ENCODE peak calls at places on chromosomes 13 and 19, in five cellular contexts. One of them, this sample, is unnamed.

GRCh38 chr13:42593719-42594012 is 19.7 kb downstream of the TNFSF11 start:
- DNase-seq in uterus: no peak
- DNase-seq in B cell: no peak
- DNase-seq in D341Med: no peak
- DNase-seq in AML-193: no peak
- DNase-seq in this sample: no peak

GRCh38 chr13:97325738-97326137 is 103.6 kb downstream of the MBNL2 start:
- DNase-seq in AML-193: no peak
- DNase-seq in D341Med: no peak
- DNase-seq in B cell: no peak
- DNase-seq in uterus: no peak
- DNase-seq in this sample: no peak

GRCh38 chr13:42307461-42307860 is 35.5 kb downstream of the AKAP11 start:
- DNase-seq in AML-193: no peak
- DNase-seq in D341Med: no peak
- DNase-seq in B cell: no peak
- DNase-seq in uterus: no peak
- DNase-seq in this sample: no peak

GRCh38 chr13:46179576-46180368 is 2.2 kb downstream of the LCP1 start:
- DNase-seq in AML-193: peak; percentile 83
- DNase-seq in uterus: no peak
- DNase-seq in D341Med: no peak
- DNase-seq in B cell: peak; percentile 89
- DNase-seq in this sample: no peak

GRCh38 chr13:106599875-106600797 is 32.2 kb upstream of the ARGLU1 start:
- DNase-seq in AML-193: no peak
- DNase-seq in uterus: no peak
- DNase-seq in B cell: no peak
- DNase-seq in D341Med: no peak
- DNase-seq in this sample: peak; percentile 25

GRCh38 chr13:56352901-56353300 is 787.8 kb upstream of the PRR20A start:
- DNase-seq in AML-193: no peak
- DNase-seq in D341Med: no peak
- DNase-seq in uterus: no peak
- DNase-seq in B cell: no peak
- DNase-seq in this sample: no peak

GRCh38 chr13:22432690-22433089 is 748.1 kb upstream of the SGCG start:
- DNase-seq in D341Med: no peak
- DNase-seq in uterus: no peak
- DNase-seq in AML-193: no peak
- DNase-seq in B cell: no peak
- DNase-seq in this sample: no peak

GRCh38 chr13:113633485-113633873 is 24.5 kb downstream of the ATP4B start:
- DNase-seq in D341Med: no peak
- DNase-seq in B cell: no peak
- DNase-seq in AML-193: no peak
- DNase-seq in uterus: no peak
- DNase-seq in this sample: no peak

GRCh38 chr13:51639171-51639570 is 54.9 kb downstream of the WDFY2 start:
- DNase-seq in B cell: no peak
- DNase-seq in uterus: no peak
- DNase-seq in D341Med: no peak
- DNase-seq in AML-193: no peak
- DNase-seq in this sample: no peak

GRCh38 chr13:111021270-111021669 is 93.8 kb upstream of the ARHGEF7 start:
- DNase-seq in D341Med: no peak
- DNase-seq in uterus: no peak
- DNase-seq in AML-193: no peak
- DNase-seq in B cell: no peak
- DNase-seq in this sample: no peak

GRCh38 chr13:46354143-46355087 is 32.6 kb downstream of the RUBCNL start:
- DNase-seq in D341Med: no peak
- DNase-seq in uterus: no peak
- DNase-seq in B cell: no peak
- DNase-seq in AML-193: peak; percentile 88
- DNase-seq in this sample: peak; percentile 86

GRCh38 chr19:15517778-15518177 is 9.5 kb downstream of the CYP4F22 start:
- DNase-seq in D341Med: no peak
- DNase-seq in B cell: no peak
- DNase-seq in AML-193: no peak
- DNase-seq in uterus: no peak
- DNase-seq in this sample: no peak

GRCh38 chr13:29379281-29379680 is 216.2 kb downstream of the SLC7A1 start:
- DNase-seq in D341Med: no peak
- DNase-seq in AML-193: no peak
- DNase-seq in B cell: no peak
- DNase-seq in uterus: no peak
- DNase-seq in this sample: no peak

GRCh38 chr19:18660939-18661338 is 22.5 kb upstream of the CRTC1 start:
- DNase-seq in AML-193: no peak
- DNase-seq in uterus: no peak
- DNase-seq in B cell: no peak
- DNase-seq in D341Med: no peak
- DNase-seq in this sample: no peak

GRCh38 chr19:35126624-35126959 is 8.3 kb downstream of the LGI4 start:
- DNase-seq in uterus: no peak
- DNase-seq in AML-193: no peak
- DNase-seq in D341Med: no peak
- DNase-seq in B cell: no peak
- DNase-seq in this sample: no peak

GRCh38 chr13:30971575-30971974 is 39.1 kb downstream of the TEX26 start:
- DNase-seq in B cell: no peak
- DNase-seq in D341Med: no peak
- DNase-seq in AML-193: no peak
- DNase-seq in uterus: no peak
- DNase-seq in this sample: no peak

GRCh38 chr13:39100996-39101751 is 62.9 kb downstream of the NHLRC3 start:
- DNase-seq in B cell: no peak
- DNase-seq in AML-193: no peak
- DNase-seq in uterus: no peak
- DNase-seq in D341Med: peak; percentile 74
- DNase-seq in this sample: no peak

GRCh38 chr19:16825312-16826168 is 3.7 kb upstream of the SIN3B start:
- DNase-seq in B cell: no peak
- DNase-seq in uterus: peak; percentile 84
- DNase-seq in AML-193: no peak
- DNase-seq in D341Med: no peak
- DNase-seq in this sample: peak; percentile 69

GRCh38 chr13:105196052-105196451 is 1339.4 kb downstream of the EFNB2 start:
- DNase-seq in uterus: no peak
- DNase-seq in B cell: no peak
- DNase-seq in AML-193: no peak
- DNase-seq in D341Med: no peak
- DNase-seq in this sample: no peak

GRCh38 chr19:5686647-5687359 is 3.3 kb upstream of the RPL36 start:
- DNase-seq in AML-193: peak; percentile 93
- DNase-seq in D341Med: peak; percentile 97
- DNase-seq in uterus: peak; percentile 98
- DNase-seq in B cell: peak; percentile 98
- DNase-seq in this sample: peak; percentile 73

GRCh38 chr19:2477141-2477710 is 1.3 kb downstream of the GADD45B start:
- DNase-seq in D341Med: peak; percentile 58
- DNase-seq in uterus: peak; percentile 45
- DNase-seq in AML-193: no peak
- DNase-seq in B cell: peak; percentile 55
- DNase-seq in this sample: no peak

GRCh38 chr19:18839465-18840287 is 7.9 kb downstream of the UPF1 start:
- DNase-seq in uterus: no peak
- DNase-seq in D341Med: no peak
- DNase-seq in B cell: no peak
- DNase-seq in AML-193: no peak
- DNase-seq in this sample: no peak

GRCh38 chr13:45538382-45538781 is 73.6 kb downstream of the COG3 start:
- DNase-seq in D341Med: no peak
- DNase-seq in uterus: no peak
- DNase-seq in AML-193: no peak
- DNase-seq in B cell: no peak
- DNase-seq in this sample: no peak

GRCh38 chr13:28636677-28637317 is 22.1 kb upstream of the POMP start:
- DNase-seq in D341Med: peak; percentile 68
- DNase-seq in B cell: peak; percentile 68
- DNase-seq in AML-193: peak; percentile 87
- DNase-seq in uterus: no peak
- DNase-seq in this sample: peak; percentile 57

GRCh38 chr13:113786262-113786841 is 27.3 kb downstream of the TMEM255B start:
- DNase-seq in B cell: no peak
- DNase-seq in uterus: no peak
- DNase-seq in AML-193: no peak
- DNase-seq in D341Med: no peak
- DNase-seq in this sample: no peak

GRCh38 chr13:45138282-45138681 is 18.0 kb downstream of the GTF2F2 start:
- DNase-seq in AML-193: no peak
- DNase-seq in D341Med: no peak
- DNase-seq in B cell: no peak
- DNase-seq in uterus: no peak
- DNase-seq in this sample: no peak

GRCh38 chr19:2503521-2504109 is 27.7 kb downstream of the GADD45B start:
- DNase-seq in D341Med: no peak
- DNase-seq in B cell: no peak
- DNase-seq in uterus: no peak
- DNase-seq in AML-193: no peak
- DNase-seq in this sample: peak; percentile 72

GRCh38 chr13:22047082-22047784 is 376.4 kb downstream of the FGF9 start:
- DNase-seq in AML-193: no peak
- DNase-seq in B cell: no peak
- DNase-seq in D341Med: no peak
- DNase-seq in uterus: no peak
- DNase-seq in this sample: no peak

GRCh38 chr19:49347835-49348234 is 12.6 kb downstream of the CD37 start:
- DNase-seq in B cell: no peak
- DNase-seq in AML-193: no peak
- DNase-seq in uterus: no peak
- DNase-seq in D341Med: peak; percentile 80
- DNase-seq in this sample: peak; percentile 85

GRCh38 chr19:41308450-41309224 is 1.3 kb upstream of the CCDC97 start:
- DNase-seq in B cell: peak; percentile 93
- DNase-seq in AML-193: peak; percentile 65
- DNase-seq in uterus: peak; percentile 92
- DNase-seq in D341Med: peak; percentile 83
- DNase-seq in this sample: peak; percentile 85